ENCODE peak calls at places on chromosomes 12 and 14, in four cellular contexts. D is H1, O is mesendoderm, S is IMR-90. K is an unnamed sample.
A peak's percentile ranks its signal among the peaks of the same experiment; 100 is the strongest.

GRCh38 chr14:75254381-75254821 is 24.2 kb upstream of the FOS start:
- DNase-seq in S (no peak), D (no peak), O (no peak), K (no peak)

GRCh38 chr12:46179693-46180452 is 89.0 kb downstream of the SLC38A1 start:
- DNase-seq in O (no peak), S (no peak), D (no peak), K (no peak)

GRCh38 chr12:53091756-53092155 is 5.7 kb upstream of the IGFBP6 start:
- DNase-seq in S (no peak), D (no peak), O (peak; percentile 23), K (no peak)

GRCh38 chr14:88630565-88630964 is 67.7 kb downstream of the ZC3H14 start:
- DNase-seq in D (no peak), O (no peak), S (peak; percentile 77), K (peak; percentile 68)

GRCh38 chr12:111304642-111305071 is 64.2 kb downstream of the PHETA1 start:
- DNase-seq in O (peak; percentile 78), S (no peak), D (peak; percentile 92), K (no peak)

GRCh38 chr14:67674139-67674479 is 323 bp downstream of the VTI1B start:
- DNase-seq in O (peak; percentile 86), D (peak; percentile 85), S (peak; percentile 45), K (peak; percentile 80)

GRCh38 chr12:16726879-16727278 is 120.9 kb upstream of the LMO3 start:
- DNase-seq in D (no peak), S (peak; percentile 16), O (no peak), K (no peak)

GRCh38 chr12:95582230-95583058 is 31.2 kb upstream of the USP44 start:
- DNase-seq in D (no peak), O (peak; percentile 49), S (peak; percentile 77), K (peak; percentile 54)

GRCh38 chr14:28406181-28406580 is 360.4 kb upstream of the FOXG1 start:
- DNase-seq in O (no peak), S (no peak), D (no peak), K (no peak)

GRCh38 chr12:31558521-31558920 is 32.4 kb downstream of the DENND5B start:
- DNase-seq in D (no peak), S (peak; percentile 78), O (no peak), K (no peak)

GRCh38 chr12:94427520-94428381 is 31.9 kb downstream of the CEP83 start:
- DNase-seq in D (no peak), O (no peak), S (peak; percentile 82), K (peak; percentile 59)

GRCh38 chr12:50201987-50202521 is 34.9 kb upstream of the CERS5 start:
- DNase-seq in D (no peak), S (peak; percentile 96), O (peak; percentile 94), K (peak; percentile 81)

GRCh38 chr14:20626274-20626673 is 15.2 kb downstream of the OR6S1 start:
- DNase-seq in D (no peak), O (no peak), S (no peak), K (no peak)

GRCh38 chr12:19553177-19553576 is 113.9 kb downstream of the AEBP2 start:
- DNase-seq in S (no peak), D (no peak), O (no peak), K (no peak)

GRCh38 chr14:62162998-62163589 is 400.9 kb downstream of the SNAPC1 start:
- DNase-seq in S (peak; percentile 56), D (no peak), O (peak; percentile 61), K (peak; percentile 43)

GRCh38 chr14:61076531-61076930 is 95.5 kb downstream of the SLC38A6 start:
- DNase-seq in O (no peak), D (no peak), S (peak; percentile 38), K (no peak)

GRCh38 chr12:23834076-23834475 is 115.4 kb downstream of the SOX5 start:
- DNase-seq in D (no peak), O (peak; percentile 3), S (peak; percentile 2), K (no peak)

GRCh38 chr12:64682572-64683277 is 72.4 kb downstream of the RASSF3 start:
- DNase-seq in S (peak; percentile 93), D (no peak), O (peak; percentile 99), K (peak; percentile 98)

GRCh38 chr12:53056296-53056695 is 6.4 kb downstream of the TNS2 start:
- DNase-seq in O (no peak), D (no peak), S (no peak), K (no peak)

GRCh38 chr14:104768437-104769323 is 15.7 kb downstream of the SIVA1 start:
- DNase-seq in S (peak; percentile 72), D (peak; percentile 100), O (peak; percentile 92), K (peak; percentile 83)

GRCh38 chr14:73324536-73324932 is 87.2 kb downstream of the PAPLN start:
- DNase-seq in O (peak; percentile 6), S (no peak), D (no peak), K (no peak)

GRCh38 chr12:2295941-2296461 is 243.2 kb downstream of the CACNA1C start:
- DNase-seq in S (peak; percentile 89), O (no peak), D (no peak), K (peak; percentile 70)

GRCh38 chr12:118299791-118300460 is 72.8 kb downstream of the TAOK3 start:
- DNase-seq in O (no peak), S (no peak), D (no peak), K (no peak)

GRCh38 chr14:55577229-55577628 is 2.8 kb upstream of the KTN1 start:
- DNase-seq in S (no peak), D (no peak), O (no peak), K (no peak)

GRCh38 chr14:100398044-100398443 is 74.9 kb downstream of the SLC25A47 start:
- DNase-seq in D (no peak), O (peak; percentile 25), S (no peak), K (no peak)

GRCh38 chr12:94405378-94406116 is 54.1 kb downstream of the CEP83 start:
- DNase-seq in D (no peak), O (no peak), S (no peak), K (peak; percentile 13)

GRCh38 chr12:67496616-67497015 is 151.9 kb upstream of the DYRK2 start:
- DNase-seq in D (no peak), O (no peak), S (no peak), K (no peak)

GRCh38 chr12:97763113-97763512 is 300.5 kb downstream of the RMST start:
- DNase-seq in O (no peak), S (no peak), D (no peak), K (no peak)

GRCh38 chr14:74275265-74275841 is 27.4 kb downstream of the ABCD4 start:
- DNase-seq in S (peak; percentile 74), O (no peak), D (no peak), K (peak; percentile 64)

GRCh38 chr12:89702503-89702902 is 6.1 kb downstream of the ATP2B1 start:
- DNase-seq in D (no peak), S (no peak), O (no peak), K (no peak)

GRCh38 chr12:107386569-107386968 is 293.2 kb upstream of the CRY1 start:
- DNase-seq in D (no peak), S (no peak), O (no peak), K (no peak)
- H3K27ac ChIP-seq in D (no peak overlapping the region), S (no peak overlapping the region), O (no peak overlapping the region), K (no peak overlapping the region)

GRCh38 chr14:79356040-79356439 is 855.3 kb downstream of the DIO2 start:
- DNase-seq in D (no peak), O (peak; percentile 85), S (peak; percentile 32), K (peak; percentile 11)

GRCh38 chr14:79357307-79357706 is 854.0 kb downstream of the DIO2 start:
- DNase-seq in S (no peak), O (no peak), D (no peak), K (no peak)

GRCh38 chr14:79352026-79352425 is 859.3 kb downstream of the DIO2 start:
- DNase-seq in D (no peak), S (peak; percentile 15), O (no peak), K (no peak)

GRCh38 chr14:79354336-79354735 is 857.0 kb downstream of the DIO2 start:
- DNase-seq in S (peak; percentile 18), D (no peak), O (no peak), K (no peak)
- H3K79me1 ChIP-seq in S (no peaks in the 10 kb centered on the region), D (no peaks in the 10 kb centered on the region), O (no peaks in the 10 kb centered on the region), K (no peaks in the 10 kb centered on the region)

GRCh38 chr14:106662947-106663346 is 1136.6 kb downstream of the TMEM121 start:
- DNase-seq in O (no peak), D (no peak), S (no peak), K (no peak)

GRCh38 chr14:106670006-106670405 is 1143.6 kb downstream of the TMEM121 start:
- DNase-seq in D (no peak), O (no peak), S (no peak), K (no peak)

GRCh38 chr14:106666341-106666740 is 1140.0 kb downstream of the TMEM121 start:
- DNase-seq in D (no peak), S (no peak), O (no peak), K (no peak)

DNA sequence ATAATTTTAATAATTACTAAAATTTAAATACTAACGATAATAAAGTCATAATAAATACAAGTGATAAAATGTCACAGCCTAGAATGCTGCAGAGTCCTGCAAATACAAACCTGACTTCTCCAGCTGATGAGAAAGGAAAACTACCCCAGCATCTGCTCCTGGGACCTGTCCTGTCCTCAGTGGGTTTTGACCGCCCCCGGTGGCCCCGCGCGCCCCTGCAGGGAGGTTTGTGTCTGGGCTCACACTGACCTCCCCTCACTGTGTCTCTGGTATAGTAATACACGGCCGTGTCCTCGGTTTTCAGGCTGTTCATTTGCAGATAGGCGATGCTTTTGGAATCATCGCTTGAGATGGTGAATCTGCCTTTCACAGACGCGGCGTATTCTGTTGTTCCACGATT is 1139.4 kb downstream of the TMEM121 start:
- DNase-seq in S (no peak), O (no peak), D (no peak), K (no peak)
- H3K27me3 ChIP-seq in S (no peaks in the 10 kb centered on the region), O (no peaks in the 10 kb centered on the region), D (no peaks in the 10 kb centered on the region), K (no peaks in the 10 kb centered on the region)

GRCh38 chr12:103455020-103455763 is 40.6 kb downstream of the C12orf42 start:
- DNase-seq in S (no peak), D (no peak), O (no peak), K (no peak)

GRCh38 chr12:103457471-103457870 is 38.3 kb downstream of the C12orf42 start:
- DNase-seq in O (no peak), S (no peak), D (no peak), K (no peak)

DNA sequence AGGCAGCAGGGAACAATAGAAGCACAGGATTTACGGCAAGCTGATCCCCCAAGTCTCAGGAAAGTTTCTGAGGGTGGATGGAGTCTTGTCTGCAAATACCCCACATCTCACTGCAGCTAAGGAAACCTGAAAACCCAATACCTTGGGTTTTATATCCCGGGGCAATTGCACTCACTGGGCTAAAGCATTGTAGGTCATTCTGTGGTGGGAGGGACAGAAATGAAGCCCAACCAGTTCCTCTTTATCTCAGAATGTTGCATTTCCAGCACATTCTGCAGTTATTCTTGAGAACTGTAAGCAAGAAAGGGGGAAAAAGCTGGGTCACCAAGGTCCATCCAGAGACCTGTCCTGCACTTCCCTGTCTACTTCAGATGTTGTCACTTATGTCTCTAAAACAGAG is 39.8 kb downstream of the C12orf42 start:
- DNase-seq in D (no peak), S (no peak), O (peak; percentile 10), K (no peak)
- H3K27ac ChIP-seq in D (no peak overlapping the region), S (no peak overlapping the region), O (no peak overlapping the region), K (no peak overlapping the region)

K was measured in mesenchymal stem cell.